ENCODE peak calls at places on chromosomes 7 and 10, in ten cellular contexts. J is frontal cortex; U is stimulated activated CD4-positive, alpha-beta T cell treated with anti-CD3 and anti-CD28 coated beads, Interleukin-4, amount 100 ng/mL, for 48 hours; R is colonic mucosa; L is iris pigment epithelial cell; A is endothelial cell; B is SW480; O is NCI-H2081; D is lower lobe of right lung; H is heart left ventricle. T is an unnamed sample.

GRCh38 chr10:4475796-4476195 is 350.2 kb upstream of the AKR1E2 start:
- DNase-seq in U (no peak), O (no peak), R (no peak), B (no peak), D (no peak), A (no peak), H (no peak), L (no peak), J (no peak), T (no peak)

GRCh38 chr10:87862644-87863101 is 660 bp downstream of the KLLN start:
- DNase-seq in L (no peak), J (peak; percentile 35), B (peak; percentile 75), R (no peak), A (no peak), U (peak; percentile 59), D (no peak), O (peak; percentile 49), H (no peak), T (no peak)

GRCh38 chr7:129493555-129493954 is 8.8 kb upstream of the SMKR1 start:
- DNase-seq in J (no peak), B (no peak), D (no peak), U (no peak), O (no peak), H (no peak), A (no peak), R (no peak), L (no peak), T (no peak)

GRCh38 chr10:106387063-106387462 is 777.4 kb downstream of the SORCS1 start:
- DNase-seq in H (no peak), L (peak; percentile 59), A (no peak), O (no peak), U (no peak), B (no peak), R (no peak), J (no peak), D (no peak), T (no peak)

GRCh38 chr10:127694580-127695193 is 42.3 kb upstream of the FOXI2 start:
- DNase-seq in U (peak; percentile 37), L (no peak), B (peak; percentile 57), J (no peak), H (no peak), A (peak; percentile 58), R (peak; percentile 47), D (peak; percentile 66), O (peak; percentile 10), T (no peak)

GRCh38 chr7:155846936-155847335 is 34.7 kb upstream of the SHH start:
- DNase-seq in R (no peak), A (no peak), U (no peak), D (no peak), H (no peak), J (no peak), L (no peak), O (no peak), B (no peak), T (no peak)

GRCh38 chr7:156558198-156558597 is 82.4 kb upstream of the RNF32 start:
- DNase-seq in J (no peak), R (no peak), D (no peak), L (peak; percentile 56), U (no peak), O (no peak), H (no peak), A (no peak), B (peak; percentile 52), T (no peak)

GRCh38 chr7:142482899-142483658 is 225.2 kb upstream of the PRSS58 start:
- DNase-seq in O (peak; percentile 47), U (peak; percentile 52), L (peak; percentile 62), A (peak; percentile 68), B (peak; percentile 40), J (no peak), D (no peak), R (peak; percentile 74), H (no peak), T (no peak)

GRCh38 chr10:124152139-124152780 is 58.9 kb upstream of the CHST15 start:
- DNase-seq in B (peak; percentile 89), L (peak; percentile 78), H (peak; percentile 71), R (peak; percentile 61), U (no peak), D (peak; percentile 57), J (no peak), A (no peak), O (peak; percentile 59), T (no peak)

GRCh38 chr10:131891196-131891928 is 9.4 kb upstream of the PPP2R2D start:
- DNase-seq in D (no peak), O (no peak), U (no peak), J (no peak), H (no peak), R (no peak), B (peak; percentile 51), A (peak; percentile 41), L (no peak), T (no peak)

GRCh38 chr10:89078729-89079672 is 88.4 kb downstream of the FAS start:
- DNase-seq in A (no peak), B (no peak), D (no peak), J (no peak), H (no peak), L (no peak), R (no peak), O (no peak), U (no peak), T (no peak)

GRCh38 chr7:38628630-38629385 is 2.4 kb downstream of the AMPH start:
- DNase-seq in U (no peak), D (no peak), R (no peak), J (no peak), L (peak; percentile 13), H (no peak), A (no peak), O (no peak), B (no peak), T (no peak)

GRCh38 chr10:51000164-51000563 is 74.1 kb upstream of the PRKG1 start:
- DNase-seq in O (no peak), J (no peak), H (no peak), B (no peak), R (no peak), A (no peak), D (no peak), U (no peak), L (peak; percentile 87), T (no peak)

GRCh38 chr7:7271094-7271874 is 88.9 kb downstream of the C1GALT1 start:
- DNase-seq in D (no peak), R (no peak), B (peak; percentile 83), H (no peak), O (no peak), A (no peak), L (no peak), U (no peak), J (no peak), T (no peak)

GRCh38 chr7:50738932-50739331 is 43.8 kb downstream of the GRB10 start:
- DNase-seq in O (no peak), U (no peak), J (no peak), H (no peak), L (no peak), D (no peak), B (no peak), A (no peak), R (no peak), T (no peak)

T was measured in C1 segment of cervical spinal cord.